ENCODE peak calls at places on chromosomes 2 and 18, in seven cellular contexts. H, A, C, Y, B, Q and F are unnamed samples.

GRCh38 chr2:62184499-62185045 is 11.3 kb upstream of the B3GNT2 start:
- DNase-seq in H (no peak), A (no peak), C (no peak), Y (no peak), B (no peak), Q (no peak), F (no peak)

GRCh38 chr2:231297108-231297908 is 98.2 kb upstream of the B3GNT7 start:
- DNase-seq in H (peak), A (peak), C (peak), Y (peak), B (peak), Q (peak), F (no peak)

GRCh38 chr2:239935789-239936758 is 89.1 kb downstream of the NDUFA10 start:
- DNase-seq in H (no peak), A (no peak), C (no peak), Y (no peak), B (no peak), Q (no peak), F (no peak)

GRCh38 chr18:62716679-62717058 is 1.3 kb downstream of the PHLPP1 start:
- DNase-seq in H (peak), A (no peak), C (peak), Y (peak), B (peak), Q (no peak), F (no peak)

GRCh38 chr2:51290725-51291124 is 258.8 kb upstream of the NRXN1 start:
- DNase-seq in H (peak), A (peak), C (no peak), Y (peak), B (no peak), Q (peak), F (no peak)

GRCh38 chr2:195563857-195564512 is 93.0 kb upstream of the SLC39A10 start:
- DNase-seq in H (peak), A (peak), C (no peak), Y (peak), B (peak), Q (peak), F (peak)

GRCh38 chr2:174759381-174760064 is 4.7 kb downstream of the CHRNA1 start:
- DNase-seq in H (no peak), A (no peak), C (no peak), Y (no peak), B (no peak), Q (no peak), F (no peak)

GRCh38 chr2:54106631-54107454 is 8.6 kb upstream of the ACYP2 start:
- DNase-seq in H (peak), A (peak), C (peak), Y (peak), B (peak), Q (no peak), F (no peak)

GRCh38 chr18:6994719-6995430 is 122.7 kb downstream of the LAMA1 start:
- DNase-seq in H (peak), A (no peak), C (no peak), Y (peak), B (no peak), Q (no peak), F (peak)

GRCh38 chr2:38037757-38038615 is 38.0 kb downstream of the CYP1B1 start:
- DNase-seq in H (no peak), A (peak), C (peak), Y (peak), B (no peak), Q (no peak), F (no peak)

GRCh38 chr2:216555274-216555673 is 56.6 kb downstream of the RPL37A start:
- DNase-seq in H (peak), A (no peak), C (no peak), Y (peak), B (no peak), Q (no peak), F (no peak)

GRCh38 chr2:15388406-15389325 is 172.5 kb downstream of the NBAS start:
- DNase-seq in H (peak), A (no peak), C (no peak), Y (no peak), B (no peak), Q (no peak), F (no peak)

GRCh38 chr2:97704989-97705388 is 8.4 kb upstream of the ZAP70 start:
- DNase-seq in H (no peak), A (no peak), C (no peak), Y (no peak), B (no peak), Q (no peak), F (no peak)

GRCh38 chr2:114933671-114934241 is 491.3 kb downstream of the DPP10 start:
- DNase-seq in H (no peak), A (no peak), C (no peak), Y (no peak), B (no peak), Q (no peak), F (no peak)

GRCh38 chr2:233379034-233379433 is 24.7 kb downstream of the DGKD start:
- DNase-seq in H (no peak), A (no peak), C (no peak), Y (no peak), B (no peak), Q (no peak), F (no peak)

GRCh38 chr18:56576826-56577573 is 61.4 kb downstream of the TXNL1 start:
- DNase-seq in H (peak), A (peak), C (no peak), Y (no peak), B (no peak), Q (no peak), F (no peak)

GRCh38 chr2:11320698-11321492 is 23.5 kb downstream of the ROCK2 start:
- DNase-seq in H (peak), A (no peak), C (peak), Y (no peak), B (no peak), Q (no peak), F (no peak)

GRCh38 chr18:52953435-52953834 is 613.4 kb downstream of the DCC start:
- DNase-seq in H (no peak), A (no peak), C (no peak), Y (no peak), B (no peak), Q (no peak), F (no peak)

GRCh38 chr2:1790996-1791395 is 46.7 kb upstream of the PXDN start:
- DNase-seq in H (no peak), A (no peak), C (no peak), Y (peak), B (no peak), Q (no peak), F (no peak)

GRCh38 chr2:1884933-1885580 is 140.7 kb upstream of the PXDN start:
- DNase-seq in H (no peak), A (peak), C (no peak), Y (peak), B (no peak), Q (no peak), F (no peak)

GRCh38 chr2:224405841-224406370 is 4.0 kb upstream of the FAM124B start:
- DNase-seq in H (no peak), A (no peak), C (no peak), Y (no peak), B (no peak), Q (no peak), F (no peak)

GRCh38 chr2:19748073-19748375 is 153.8 kb downstream of the TTC32 start:
- DNase-seq in H (no peak), A (no peak), C (peak), Y (no peak), B (no peak), Q (no peak), F (no peak)

GRCh38 chr2:65604246-65604645 is 171.8 kb upstream of the SPRED2 start:
- DNase-seq in H (peak), A (peak), C (no peak), Y (no peak), B (no peak), Q (no peak), F (no peak)

GRCh38 chr2:101473911-101474751 is 781 bp downstream of the RFX8 start:
- DNase-seq in H (peak), A (peak), C (peak), Y (peak), B (peak), Q (no peak), F (no peak)

GRCh38 chr18:62606106-62606505 is 83.3 kb downstream of the ZCCHC2 start:
- DNase-seq in H (no peak), A (peak), C (no peak), Y (no peak), B (no peak), Q (no peak), F (no peak)

GRCh38 chr2:239985356-239985755 is 39.8 kb downstream of the NDUFA10 start:
- DNase-seq in H (no peak), A (no peak), C (no peak), Y (peak), B (no peak), Q (no peak), F (no peak)

GRCh38 chr2:63488118-63488713 is 100.1 kb downstream of the WDPCP start:
- DNase-seq in H (peak), A (peak), C (peak), Y (peak), B (no peak), Q (no peak), F (no peak)

GRCh38 chr2:166170356-166170755 is 42.5 kb upstream of the SCN1A start:
- DNase-seq in H (peak), A (peak), C (no peak), Y (peak), B (no peak), Q (no peak), F (no peak)

GRCh38 chr2:240506406-240507059 is 51.3 kb downstream of the ANKMY1 start:
- DNase-seq in H (no peak), A (no peak), C (no peak), Y (no peak), B (no peak), Q (no peak), F (no peak)

GRCh38 chr2:234243871-234244565 is 193.5 kb downstream of the SPP2 start:
- DNase-seq in H (peak), A (no peak), C (no peak), Y (peak), B (no peak), Q (no peak), F (no peak)

GRCh38 chr2:238120463-238121298 is 17.8 kb upstream of the KLHL30 start:
- DNase-seq in H (no peak), A (peak), C (peak), Y (no peak), B (no peak), Q (no peak), F (no peak)

GRCh38 chr2:196333397-196333796 is 162.0 kb upstream of the STK17B start:
- DNase-seq in H (no peak), A (peak), C (no peak), Y (no peak), B (no peak), Q (no peak), F (no peak)

GRCh38 chr18:7234061-7234460 is 3.2 kb downstream of the LRRC30 start:
- DNase-seq in H (no peak), A (no peak), C (no peak), Y (no peak), B (no peak), Q (no peak), F (no peak)

GRCh38 chr2:110180036-110180435 is 24.8 kb downstream of the NPHP1 start:
- DNase-seq in H (no peak), A (no peak), C (no peak), Y (no peak), B (no peak), Q (no peak), F (no peak)

DNA sequence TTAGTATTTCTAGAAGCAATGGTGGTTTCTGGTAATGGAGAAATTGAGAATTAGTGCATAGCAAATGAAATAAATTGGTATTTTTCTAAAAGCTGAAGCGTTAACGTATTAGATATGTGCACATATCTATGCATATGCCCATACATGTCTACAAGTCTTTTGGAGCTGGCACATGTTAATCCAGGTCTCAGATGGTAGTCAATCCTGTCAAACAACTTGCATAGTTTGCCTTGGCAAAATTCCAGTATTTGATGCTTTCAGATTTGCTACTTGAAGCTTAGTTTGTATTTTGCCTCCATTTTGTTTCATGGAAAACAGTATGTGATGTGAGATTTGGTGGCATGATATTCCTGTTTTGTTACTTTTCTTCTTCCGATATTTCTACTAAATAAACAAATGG is 304.6 kb downstream of the PARD3B start:
- DNase-seq in H (peak), A (no peak), C (no peak), Y (no peak), B (no peak), Q (no peak), F (peak)
- H3K27ac ChIP-seq in H (no peak), A (no peak), C (no peak), Y (no peak), B (no peak), Q (no peak), F (no peak)

GRCh38 chr2:220191737-220192136 is 564.3 kb downstream of the SLC4A3 start:
- DNase-seq in H (no peak), A (no peak), C (no peak), Y (no peak), B (no peak), Q (no peak), F (no peak)

GRCh38 chr2:220194630-220195029 is 567.2 kb downstream of the SLC4A3 start:
- DNase-seq in H (peak), A (no peak), C (no peak), Y (no peak), B (no peak), Q (no peak), F (no peak)

GRCh38 chr2:220191031-220191430 is 563.6 kb downstream of the SLC4A3 start:
- DNase-seq in H (no peak), A (peak), C (no peak), Y (no peak), B (no peak), Q (no peak), F (no peak)

GRCh38 chr2:220188031-220188430 is 560.6 kb downstream of the SLC4A3 start:
- DNase-seq in H (peak), A (peak), C (no peak), Y (peak), B (no peak), Q (no peak), F (peak)

GRCh38 chr2:220192994-220193753 is 565.7 kb downstream of the SLC4A3 start:
- DNase-seq in H (peak), A (peak), C (no peak), Y (no peak), B (no peak), Q (no peak), F (no peak)
- H3K27ac ChIP-seq in H (peak), A (no peak), C (no peak), Y (no peak), B (no peak), Q (no peak), F (peak)

DNA sequence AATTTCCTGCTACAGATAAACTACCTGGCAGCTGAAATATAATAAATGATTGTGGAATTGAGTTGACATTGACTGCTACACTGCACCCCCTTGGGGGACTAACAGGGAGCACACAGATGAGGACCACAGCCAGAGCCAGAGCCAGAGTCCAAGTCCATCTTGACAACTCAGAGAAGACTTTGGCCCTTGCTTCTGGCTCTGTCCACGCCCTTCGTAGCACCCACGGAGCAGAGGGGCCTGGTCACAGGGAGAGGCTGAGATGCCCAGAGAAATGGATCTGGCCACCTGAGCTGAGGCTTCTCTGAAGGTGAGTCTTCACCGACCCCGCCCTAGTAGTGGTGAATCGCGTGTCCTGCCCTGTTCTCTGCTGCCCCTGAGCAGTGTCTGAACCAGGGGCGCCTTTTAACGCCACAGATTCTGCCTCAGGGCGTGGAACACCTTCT is 35.8 kb upstream of the MAT2A start:
- DNase-seq in H (peak), A (no peak), C (no peak), Y (no peak), B (no peak), Q (no peak), F (no peak)
- H3K27ac ChIP-seq in H (peak), A (no peak), C (no peak), Y (peak), B (no peak), Q (no peak), F (peak)

DNA sequence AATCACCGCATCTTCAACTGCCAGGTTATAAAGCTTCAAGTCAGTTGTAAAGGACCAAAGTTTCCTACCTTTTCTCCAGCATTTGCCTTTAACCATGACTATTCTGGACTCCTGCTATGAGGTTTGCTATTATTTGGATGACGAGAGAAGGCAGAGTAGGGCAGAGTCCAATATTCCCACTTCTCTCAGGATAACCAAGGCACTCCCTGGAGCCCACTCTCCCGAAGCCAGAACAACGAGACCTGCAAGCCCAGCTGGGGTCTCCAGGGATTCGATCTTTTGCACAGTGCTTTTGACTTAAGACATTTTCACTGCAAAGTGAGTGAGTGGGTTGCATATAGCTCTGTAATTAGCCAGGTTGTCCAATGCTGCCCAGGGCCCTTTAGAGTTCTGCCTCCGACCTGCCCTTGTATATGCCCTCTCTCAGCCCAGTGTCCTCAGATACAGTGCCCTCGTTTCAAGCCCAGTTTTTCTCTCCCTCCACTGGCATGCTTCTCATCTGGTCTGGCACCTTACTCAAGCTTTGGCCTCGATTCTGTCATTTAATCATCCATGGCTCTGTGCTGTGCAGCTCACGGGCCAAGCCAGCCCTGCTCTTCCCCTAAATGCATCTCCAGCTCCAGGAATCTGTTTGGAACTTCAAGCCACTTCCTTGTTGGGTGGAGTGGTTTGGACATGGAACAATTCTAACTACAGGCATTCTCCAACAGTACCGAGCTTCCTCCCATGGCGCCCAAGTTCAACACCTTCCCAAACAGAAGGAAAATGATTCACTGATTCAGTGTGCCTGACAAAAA is 76.9 kb upstream of the ZNF397 start:
- DNase-seq in H (no peak), A (no peak), C (no peak), Y (no peak), B (no peak), Q (no peak), F (no peak)
- H3K27ac ChIP-seq in H (no peak), A (no peak), C (no peak), Y (no peak), B (no peak), Q (no peak), F (no peak)

GRCh38 chr2:27855476-27855875 is 34.7 kb downstream of the RBKS start:
- DNase-seq in H (peak), A (peak), C (no peak), Y (peak), B (no peak), Q (peak), F (no peak)

GRCh38 chr2:27860111-27860510 is 30.1 kb downstream of the RBKS start:
- DNase-seq in H (peak), A (peak), C (no peak), Y (peak), B (no peak), Q (peak), F (no peak)

GRCh38 chr2:27856386-27856785 is 33.8 kb downstream of the RBKS start:
- DNase-seq in H (no peak), A (no peak), C (no peak), Y (no peak), B (no peak), Q (no peak), F (no peak)

GRCh38 chr2:27856956-27857355 is 33.2 kb downstream of the RBKS start:
- DNase-seq in H (no peak), A (no peak), C (no peak), Y (no peak), B (no peak), Q (no peak), F (no peak)

DNA sequence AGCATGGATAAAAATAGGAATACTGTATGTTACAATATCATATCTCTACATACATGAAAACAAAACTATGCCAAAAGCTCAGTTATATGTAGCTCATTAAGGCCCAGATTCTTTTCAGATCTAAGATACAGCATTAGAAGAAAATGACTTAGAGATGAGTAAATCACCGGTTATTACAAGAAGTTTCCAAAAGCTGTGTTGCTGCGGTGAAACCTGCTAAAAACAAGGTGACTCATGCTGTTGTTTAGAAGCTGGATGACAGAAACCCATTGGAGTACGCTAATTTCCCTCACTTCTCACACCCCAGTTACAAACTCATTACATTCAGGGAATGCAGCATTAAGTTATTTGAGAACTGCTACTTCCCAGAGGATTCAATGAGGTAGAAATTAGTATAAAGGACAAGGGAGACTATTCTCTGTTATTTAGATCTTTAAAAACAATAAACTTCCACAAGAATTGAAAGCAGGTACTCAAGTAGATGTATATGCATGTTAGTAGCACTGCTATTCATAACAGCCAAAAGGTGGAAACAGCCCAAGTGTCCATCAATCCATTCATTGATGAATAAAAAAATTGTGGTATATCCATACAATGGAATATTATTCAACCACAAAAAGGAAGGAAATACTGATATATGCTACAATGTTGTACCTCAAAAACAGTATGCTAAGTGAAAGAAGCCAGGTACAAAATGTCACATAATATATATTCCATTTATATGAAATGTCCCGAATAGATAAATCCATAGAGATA is 32.6 kb downstream of the RBKS start:
- DNase-seq in H (peak), A (peak), C (no peak), Y (no peak), B (no peak), Q (no peak), F (peak)
- H3K27ac ChIP-seq in H (peak), A (no peak), C (no peak), Y (no peak), B (no peak), Q (no peak), F (peak)